ENCODE peak calls at places on chromosomes 12 and 14, in four cellular contexts. C is pancreas, T is bronchial epithelial cell, A is fibroblast of lung. Q is an unnamed sample.

GRCh38 chr12:57771873-57772428 is at the start of gene METTL1:
- DNase-seq in C (peak), T (peak), A (peak), Q (peak)

GRCh38 chr12:51323966-51324895 is at the start of gene BIN2:
- DNase-seq in C (no peak), T (no peak), A (no peak), Q (peak)

GRCh38 chr12:124603143-124603542 is 35.7 kb upstream of the NCOR2 start:
- DNase-seq in C (no peak), T (no peak), A (no peak), Q (no peak)

GRCh38 chr12:53232641-53233538 is 881 bp upstream of the RARG start:
- DNase-seq in C (peak), T (peak), A (peak), Q (no peak)

GRCh38 chr12:68374315-68374982 is 42.3 kb upstream of the MDM1 start:
- DNase-seq in C (no peak), T (peak), A (no peak), Q (no peak)

GRCh38 chr14:71532349-71532748 is 399.9 kb upstream of the RGS6 start:
- DNase-seq in C (no peak), T (no peak), A (peak), Q (no peak)

GRCh38 chr14:103483600-103483999 is 39.0 kb downstream of the CKB start:
- DNase-seq in C (no peak), T (peak), A (peak), Q (no peak)

GRCh38 chr12:116159175-116159574 is 118.3 kb downstream of the MED13L start:
- DNase-seq in C (no peak), T (no peak), A (peak), Q (no peak)

GRCh38 chr12:109706747-109707469 is 6.7 kb upstream of the FAM222A start:
- DNase-seq in C (no peak), T (no peak), A (no peak), Q (no peak)

GRCh38 chr14:60220084-60220483 is 28.9 kb upstream of the PPM1A start:
- DNase-seq in C (no peak), T (no peak), A (no peak), Q (no peak)

GRCh38 chr12:28237423-28237822 is 47.2 kb downstream of the CCDC91 start:
- DNase-seq in C (no peak), T (no peak), A (no peak), Q (no peak)

GRCh38 chr12:42356344-42356743 is 30.4 kb downstream of the PPHLN1 start:
- DNase-seq in C (no peak), T (no peak), A (no peak), Q (no peak)

GRCh38 chr14:102213984-102214658 is 74.4 kb downstream of the WDR20 start:
- DNase-seq in C (no peak), T (no peak), A (no peak), Q (no peak)

GRCh38 chr14:34425095-34425851 is 36.8 kb downstream of the SPTSSA start:
- DNase-seq in C (no peak), T (peak), A (no peak), Q (no peak)

GRCh38 chr12:60262378-60262777 is 666.5 kb downstream of the SLC16A7 start:
- DNase-seq in C (no peak), T (peak), A (no peak), Q (no peak)

GRCh38 chr12:26891704-26892103 is 46.1 kb downstream of the INTS13 start:
- DNase-seq in C (no peak), T (no peak), A (no peak), Q (no peak)

GRCh38 chr12:75692883-75693282 is 181.5 kb upstream of the KRR1 start:
- DNase-seq in C (no peak), T (no peak), A (peak), Q (no peak)

GRCh38 chr12:53810950-53811349 is 59.2 kb upstream of the CISTR start:
- DNase-seq in C (no peak), T (no peak), A (no peak), Q (no peak)

GRCh38 chr12:24898606-24899005 is 50.3 kb downstream of the BCAT1 start:
- DNase-seq in C (no peak), T (no peak), A (no peak), Q (no peak)

GRCh38 chr12:87930652-87931051 is 98.5 kb downstream of the C12orf50 start:
- DNase-seq in C (no peak), T (no peak), A (no peak), Q (no peak)
- TF ChIP-seq CTCF in C (no peak), T (no peak), A (no peak), Q (no peak)

GRCh38 chr14:100890451-100890850 is 13.1 kb downstream of the RTL1 start:
- DNase-seq in C (no peak), T (no peak), A (no peak), Q (no peak)
- TF ChIP-seq CTCF in C (no peak), T (no peak), A (no peak), Q (no peak)

GRCh38 chr12:121894633-121895032 is 6.0 kb downstream of the PSMD9 start:
- DNase-seq in C (no peak), T (no peak), A (peak), Q (no peak)
- TF ChIP-seq CTCF in C (no peak), T (peak), A (peak), Q (no peak)

GRCh38 chr12:111642681-111643427 is 42.9 kb downstream of the BRAP start:
- DNase-seq in C (no peak), T (no peak), A (peak), Q (no peak)
- TF ChIP-seq CTCF in C (no peak), T (no peak), A (peak), Q (no peak)

GRCh38 chr12:120368789-120369475 is at the start of gene MSI1:
- DNase-seq in C (peak), T (no peak), A (no peak), Q (peak)

GRCh38 chr12:120367924-120368788 is 808 bp downstream of the MSI1 start:
- DNase-seq in C (peak), T (no peak), A (no peak), Q (no peak)

GRCh38 chr12:120366341-120366705 is 2.6 kb downstream of the MSI1 start:
- DNase-seq in C (no peak), T (no peak), A (no peak), Q (no peak)

GRCh38 chr12:120366884-120367251 is 2.1 kb downstream of the MSI1 start:
- DNase-seq in C (peak), T (no peak), A (no peak), Q (no peak)

GRCh38 chr12:120367252-120367923 is 1.6 kb downstream of the MSI1 start:
- DNase-seq in C (peak), T (no peak), A (no peak), Q (no peak)
- TF ChIP-seq CTCF in C (peak), T (peak), A (peak), Q (no peak)

GRCh38 chr14:23114120-23114458 is 5.0 kb downstream of the CEBPE start:
- DNase-seq in C (no peak), T (no peak), A (no peak), Q (no peak)

GRCh38 chr14:23115918-23116317 is 3.1 kb downstream of the CEBPE start:
- DNase-seq in C (no peak), T (no peak), A (no peak), Q (no peak)

GRCh38 chr14:23113346-23114119 is 5.5 kb downstream of the CEBPE start:
- DNase-seq in C (no peak), T (no peak), A (peak), Q (no peak)

GRCh38 chr14:23115492-23115850 is 3.6 kb downstream of the CEBPE start:
- DNase-seq in C (no peak), T (no peak), A (no peak), Q (no peak)

GRCh38 chr14:23114669-23115491 is 4.2 kb downstream of the CEBPE start:
- DNase-seq in C (no peak), T (peak), A (peak), Q (no peak)
- TF ChIP-seq CTCF in C (no peak), T (no peak), A (peak), Q (no peak)

DNA sequence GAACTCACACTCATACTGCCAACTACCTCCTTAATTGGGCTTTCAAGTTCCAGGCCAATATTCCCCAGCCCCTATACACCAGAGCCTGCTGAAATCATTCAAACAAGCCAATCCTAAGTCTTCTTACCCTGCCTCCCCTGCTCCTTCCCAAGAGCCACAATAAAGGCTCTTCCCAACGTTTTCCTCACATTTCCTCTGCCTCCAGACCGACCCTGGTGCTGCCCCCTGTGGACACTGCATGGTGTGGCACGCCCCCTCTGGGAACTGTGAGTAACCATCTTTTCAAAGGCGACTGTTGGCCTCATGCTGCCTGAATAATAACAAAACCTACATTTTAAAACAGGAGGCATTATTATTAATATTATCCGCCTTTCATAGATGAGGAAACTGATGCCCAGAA is 111.6 kb upstream of the NOS1 start:
- DNase-seq in C (no peak), T (no peak), A (no peak), Q (no peak)
- TF ChIP-seq CTCF in C (peak), T (no peak), A (no peak), Q (no peak)

GRCh38 chr14:22386924-22387775 is 201.9 kb downstream of the DAD1 start:
- DNase-seq in C (peak), T (peak), A (peak), Q (peak)
- TF ChIP-seq CTCF in C (peak), T (peak), A (peak), Q (peak)